ENCODE peak calls at places on chromosomes 2 and 18, in seven cellular contexts. W is GM23248, E is GM23338, F is hepatocyte, L is PC-3, S is HCT116, K is MM.1S. B is an unnamed sample. For H3K27me3, the result is how much of the 10 kb centered on the place peaks cover.

GRCh38 chr2:20065885-20066602 is 14.6 kb upstream of the LAPTM4A start:
- DNase-seq in W (peak), E (no peak), F (peak), L (peak), S (no peak), K (peak), B (no peak)

GRCh38 chr2:47888581-47889280 is 17.6 kb downstream of the FBXO11 start:
- DNase-seq in W (peak), E (no peak), F (no peak), L (no peak), S (no peak), K (no peak), B (no peak)

GRCh38 chr2:217837001-217837491 is 165.7 kb downstream of the TNS1 start:
- DNase-seq in W (peak), E (peak), F (peak), L (peak), S (peak), K (no peak), B (peak)

GRCh38 chr18:7822435-7823425 is 255.6 kb downstream of the PTPRM start:
- DNase-seq in W (no peak), E (no peak), F (no peak), L (no peak), S (no peak), K (peak), B (peak)

GRCh38 chr2:15287447-15288184 is 273.5 kb downstream of the NBAS start:
- DNase-seq in W (no peak), E (peak), F (no peak), L (no peak), S (no peak), K (no peak), B (no peak)

GRCh38 chr2:239465017-239466001 is 64.5 kb upstream of the HDAC4 start:
- DNase-seq in W (peak), E (no peak), F (no peak), L (peak), S (no peak), K (no peak), B (no peak)

GRCh38 chr2:48508461-48509124 is 21.4 kb upstream of the STON1 start:
- DNase-seq in W (peak), E (peak), F (peak), L (peak), S (no peak), K (no peak), B (peak)

GRCh38 chr2:29323961-29324360 is 208.7 kb downstream of the CLIP4 start:
- DNase-seq in W (peak), E (no peak), F (no peak), L (no peak), S (no peak), K (no peak), B (no peak)

GRCh38 chr18:48376406-48376805 is 32.8 kb downstream of the ZBTB7C start:
- DNase-seq in W (no peak), E (peak), F (no peak), L (no peak), S (no peak), K (no peak), B (peak)

GRCh38 chr2:19494241-19494640 is 135.8 kb upstream of the OSR1 start:
- DNase-seq in W (no peak), E (no peak), F (no peak), L (no peak), S (no peak), K (no peak), B (no peak)

GRCh38 chr2:215843579-215843978 is 169.8 kb downstream of the MREG start:
- DNase-seq in W (peak), E (no peak), F (no peak), L (peak), S (peak), K (no peak), B (no peak)

GRCh38 chr18:23998018-23998417 is 16.5 kb upstream of the TTC39C start:
- DNase-seq in W (no peak), E (no peak), F (no peak), L (no peak), S (no peak), K (no peak), B (no peak)

GRCh38 chr2:112644933-112645395 is 775 bp upstream of the SLC20A1 start:
- DNase-seq in W (no peak), E (no peak), F (no peak), L (no peak), S (no peak), K (no peak), B (no peak)

GRCh38 chr2:48991415-48992131 is 162.7 kb downstream of the FSHR start:
- DNase-seq in W (no peak), E (no peak), F (no peak), L (no peak), S (no peak), K (no peak), B (no peak)

GRCh38 chr2:192007819-192008218 is 160.9 kb upstream of the CAVIN2 start:
- DNase-seq in W (peak), E (no peak), F (no peak), L (no peak), S (no peak), K (no peak), B (no peak)

GRCh38 chr2:85259101-85259590 is 68.6 kb downstream of the TGOLN2 start:
- DNase-seq in W (peak), E (peak), F (peak), L (peak), S (no peak), K (no peak), B (peak)

GRCh38 chr2:233021771-233022170 is 8.7 kb upstream of the NGEF start:
- DNase-seq in W (peak), E (no peak), F (no peak), L (peak), S (no peak), K (no peak), B (no peak)

GRCh38 chr2:113103958-113104627 is 23.3 kb upstream of the IL1RN start:
- DNase-seq in W (peak), E (no peak), F (no peak), L (no peak), S (no peak), K (no peak), B (no peak)

GRCh38 chr2:200777275-200777674 is 34.4 kb upstream of the BZW1 start:
- DNase-seq in W (no peak), E (no peak), F (peak), L (peak), S (no peak), K (no peak), B (no peak)

GRCh38 chr2:200779214-200779613 is 32.5 kb upstream of the BZW1 start:
- DNase-seq in W (no peak), E (no peak), F (no peak), L (no peak), S (no peak), K (no peak), B (no peak)

GRCh38 chr2:200774920-200775319 is 36.8 kb upstream of the BZW1 start:
- DNase-seq in W (no peak), E (no peak), F (no peak), L (no peak), S (no peak), K (no peak), B (no peak)

GRCh38 chr2:200781626-200782025 is 30.1 kb upstream of the BZW1 start:
- DNase-seq in W (no peak), E (no peak), F (no peak), L (peak), S (no peak), K (no peak), B (no peak)

DNA sequence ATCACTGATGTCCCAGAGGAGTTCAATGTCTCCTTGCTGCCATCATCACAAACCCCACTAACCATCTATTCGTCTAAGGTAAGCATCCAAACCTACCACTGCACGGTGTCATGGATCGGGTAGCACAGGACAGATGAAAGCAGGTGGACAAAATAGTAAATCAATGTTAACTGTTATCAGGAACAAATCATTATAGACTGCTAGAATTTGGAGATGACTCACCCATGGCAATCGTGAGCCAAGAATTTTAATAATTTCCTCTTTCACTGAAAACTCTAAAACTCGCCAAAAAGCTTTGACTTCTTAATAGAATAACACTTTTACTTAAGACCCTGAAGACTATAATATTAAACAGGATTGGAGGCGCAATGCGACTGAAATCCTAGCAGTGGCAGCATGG is 33.7 kb upstream of the BZW1 start:
- DNase-seq in W (peak), E (no peak), F (no peak), L (peak), S (no peak), K (no peak), B (no peak)
- TF ChIP-seq EZH2phosphoT487 in W (no peak), E (no peak), F (no peak), L (no peak), S (no peak), K (no peak), B (no peak)

DNA sequence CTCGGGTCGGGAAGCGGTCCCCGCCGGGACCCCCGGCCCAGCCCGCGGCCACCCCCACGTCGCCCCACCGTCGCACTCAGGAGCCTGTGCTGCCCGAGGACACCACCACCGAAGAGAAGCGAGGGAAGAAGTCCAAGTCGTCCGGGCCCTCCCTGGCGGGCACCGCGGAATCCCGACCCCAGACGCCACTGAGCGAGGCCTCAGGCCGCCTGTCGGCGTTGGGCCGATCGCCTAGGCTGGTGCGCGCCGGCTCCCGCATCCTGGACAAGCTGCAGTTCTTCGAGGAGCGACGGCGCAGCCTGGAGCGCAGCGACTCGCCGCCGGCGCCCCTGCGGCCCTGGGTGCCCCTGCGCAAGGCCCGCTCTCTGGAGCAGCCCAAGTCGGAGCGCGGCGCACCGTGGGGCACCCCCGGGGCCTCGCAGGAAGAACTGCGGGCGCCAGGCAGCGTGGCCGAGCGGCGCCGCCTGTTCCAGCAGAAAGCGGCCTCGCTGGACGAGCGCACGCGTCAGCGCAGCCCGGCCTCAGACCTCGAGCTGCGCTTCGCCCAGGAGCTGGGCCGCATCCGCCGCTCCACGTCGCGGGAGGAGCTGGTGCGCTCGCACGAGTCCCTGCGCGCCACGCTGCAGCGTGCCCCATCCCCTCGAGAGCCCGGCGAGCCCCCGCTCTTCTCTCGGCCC is 13.6 kb downstream of the SPEG start:
- DNase-seq in W (no peak), E (peak), F (no peak), L (no peak), S (no peak), K (no peak), B (peak)
- H3K27me3 ChIP-seq in W (under half), E (under half), F (under half), L (under half), S (under half), K (half or more), B (under half)

GRCh38 chr2:5592906-5593305 is 99.3 kb upstream of the SOX11 start:
- DNase-seq in W (no peak), E (no peak), F (no peak), L (no peak), S (no peak), K (no peak), B (no peak)
- TF ChIP-seq EZH2 in W (no peak), E (no peak), F (no peak), L (no peak), S (no peak), K (no peak), B (no peak)

GRCh38 chr18:21998531-21998930 is 170.9 kb upstream of the GATA6 start:
- DNase-seq in W (no peak), E (no peak), F (peak), L (no peak), S (no peak), K (no peak), B (no peak)
- TF ChIP-seq EZH2phosphoT487 in W (no peak), E (no peak), F (no peak), L (no peak), S (no peak), K (no peak), B (no peak)

GRCh38 chr2:175464311-175464670 is 282.8 kb upstream of the ATP5MC3 start:
- DNase-seq in W (no peak), E (no peak), F (no peak), L (no peak), S (no peak), K (no peak), B (no peak)
- H3K27me3 ChIP-seq in W (under half), E (under half), F (under half), L (half or more), S (under half), K (under half), B (under half)

GRCh38 chr18:77251730-77252050 is 2.0 kb downstream of the GALR1 start:
- DNase-seq in W (no peak), E (peak), F (no peak), L (no peak), S (no peak), K (no peak), B (no peak)

GRCh38 chr18:77250501-77250925 is 865 bp downstream of the GALR1 start:
- DNase-seq in W (no peak), E (peak), F (no peak), L (no peak), S (no peak), K (no peak), B (peak)

GRCh38 chr18:77249583-77250500 is at the start of gene GALR1:
- DNase-seq in W (peak), E (peak), F (no peak), L (no peak), S (no peak), K (no peak), B (peak)

GRCh38 chr18:77250926-77251729 is 1.5 kb downstream of the GALR1 start:
- DNase-seq in W (peak), E (peak), F (no peak), L (no peak), S (no peak), K (no peak), B (peak)

DNA sequence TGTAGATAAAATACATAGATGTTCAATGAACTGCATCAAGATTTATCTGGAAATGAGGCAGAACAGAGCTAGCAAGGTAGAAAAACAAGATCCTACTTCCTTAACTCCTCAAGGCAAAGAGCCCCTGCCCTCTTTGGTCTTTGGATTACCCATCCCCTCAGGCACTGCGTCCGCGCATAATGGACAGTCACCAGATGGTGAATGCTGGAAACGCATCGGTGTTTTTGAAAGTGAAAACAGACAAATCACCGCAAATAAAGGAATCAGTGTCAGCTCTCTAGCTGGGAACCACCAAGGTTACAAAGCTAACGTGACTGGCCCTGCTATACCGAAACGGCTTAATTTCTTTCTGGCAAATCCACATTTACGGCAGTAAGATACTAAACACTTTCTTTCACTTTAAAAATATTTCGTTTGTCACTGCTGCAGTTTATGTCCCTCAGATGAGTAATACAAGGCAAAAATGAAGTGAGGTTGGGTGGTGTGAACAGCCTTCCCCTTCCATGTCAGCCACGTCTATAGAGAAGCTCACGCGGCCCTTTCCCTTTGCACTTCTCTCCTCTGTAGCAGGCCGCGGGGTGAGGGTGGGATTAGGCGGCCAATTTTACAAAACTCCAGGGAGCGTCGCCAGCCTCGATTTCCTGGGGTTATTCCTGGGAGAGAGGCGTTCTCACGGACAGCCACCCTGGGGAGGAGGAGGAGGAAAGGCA is 620 bp upstream of the GALR1 start:
- DNase-seq in W (no peak), E (peak), F (no peak), L (no peak), S (no peak), K (no peak), B (peak)
- TF ChIP-seq EZH2 in W (peak), E (peak), F (peak), L (no peak), S (no peak), K (no peak), B (peak)

GRCh38 chr18:79365701-79366100 is 30.0 kb upstream of the NFATC1 start:
- DNase-seq in W (peak), E (no peak), F (no peak), L (no peak), S (no peak), K (no peak), B (no peak)

GRCh38 chr18:79368681-79369080 is 27.0 kb upstream of the NFATC1 start:
- DNase-seq in W (no peak), E (no peak), F (no peak), L (no peak), S (no peak), K (no peak), B (no peak)

GRCh38 chr18:79367480-79367879 is 28.2 kb upstream of the NFATC1 start:
- DNase-seq in W (no peak), E (no peak), F (no peak), L (no peak), S (no peak), K (no peak), B (no peak)

GRCh38 chr18:79367989-79368388 is 27.7 kb upstream of the NFATC1 start:
- DNase-seq in W (no peak), E (no peak), F (no peak), L (no peak), S (no peak), K (no peak), B (no peak)

DNA sequence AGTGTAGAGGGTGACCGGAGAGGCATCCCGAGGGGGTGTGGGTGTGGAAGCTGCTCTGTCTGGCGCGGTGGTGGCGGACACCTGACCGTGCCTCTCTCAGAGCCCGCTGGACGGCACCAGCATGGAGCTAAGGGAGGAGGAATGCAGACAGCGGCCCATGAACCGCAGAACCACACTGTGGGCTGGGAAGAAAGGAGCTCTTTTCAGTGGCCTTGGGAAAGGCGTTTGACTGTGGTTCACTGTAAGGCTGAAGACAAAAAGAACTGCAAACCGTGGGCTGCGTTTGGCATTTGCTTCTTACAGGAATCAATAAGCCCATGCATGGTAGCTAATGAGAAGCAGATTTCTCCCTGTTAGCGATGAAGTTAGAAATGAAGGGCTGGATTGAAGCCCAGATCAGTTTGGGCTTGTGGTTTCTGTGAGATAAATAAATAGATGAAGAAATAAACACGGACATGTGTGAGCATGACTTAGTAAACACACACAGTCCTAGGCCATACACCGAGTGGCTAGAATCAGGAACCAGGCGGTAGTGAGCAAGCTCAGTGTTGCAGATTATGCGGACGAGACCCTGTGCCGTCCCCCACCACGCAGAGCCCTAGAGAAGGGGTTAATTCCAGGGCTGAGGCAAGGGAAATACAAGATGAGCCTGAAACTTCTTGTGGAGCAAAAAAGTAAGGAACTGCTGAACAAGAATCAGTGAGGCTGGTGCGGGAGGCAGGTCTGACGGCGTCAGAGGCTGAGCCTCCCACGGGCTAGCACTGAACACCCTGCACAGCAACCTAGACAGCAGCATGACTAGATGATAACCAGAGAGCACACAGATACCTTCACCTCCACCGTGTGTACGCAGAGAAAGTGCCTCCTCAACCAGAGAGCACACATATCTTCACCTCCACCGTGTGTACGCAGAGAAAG is 29.3 kb upstream of the NFATC1 start:
- DNase-seq in W (peak), E (no peak), F (no peak), L (no peak), S (no peak), K (no peak), B (no peak)
- TF ChIP-seq EZH2phosphoT487 in W (no peak), E (no peak), F (no peak), L (no peak), S (no peak), K (no peak), B (no peak)

DNA sequence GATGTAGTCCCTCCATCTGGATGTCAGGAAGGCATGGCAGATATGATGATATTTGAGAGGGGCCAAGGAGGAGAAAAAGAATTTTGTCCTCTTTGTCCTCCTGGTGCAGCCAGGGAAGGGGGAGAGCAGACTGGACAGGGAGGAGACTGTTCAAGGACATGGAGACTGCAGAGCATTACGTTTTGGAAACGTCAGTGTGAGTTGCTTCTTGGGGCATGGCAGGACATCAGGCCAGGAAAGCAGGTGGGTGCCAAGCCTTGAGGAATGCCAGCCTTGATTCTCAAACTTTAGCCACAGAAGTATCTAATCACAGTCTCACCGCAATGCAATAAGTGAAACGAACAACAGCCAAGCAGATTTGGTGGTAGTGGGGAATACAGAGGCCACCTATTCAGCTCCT is 66.2 kb downstream of the BMP10 start:
- DNase-seq in W (no peak), E (no peak), F (no peak), L (no peak), S (no peak), K (no peak), B (no peak)
- H3K27me3 ChIP-seq in W (under half), E (under half), F (under half), L (under half), S (under half), K (under half), B (under half)

B was measured in neural progenitor cell.